ENCODE peak calls at places on chromosomes 11 and 22, in seven cellular contexts. Q, Z, B, T, D, M and X are unnamed samples.

GRCh38 chr11:7449841-7450214 is 35.5 kb upstream of the OLFML1 start:
- DNase-seq in Q (no peak), Z (no peak), B (no peak), T (no peak), D (no peak), M (no peak), X (no peak)

GRCh38 chr11:63537293-63538101 is 889 bp downstream of the PLAAT4 start:
- DNase-seq in Q (peak; percentile 86), Z (peak; percentile 81), B (no peak), T (no peak), D (peak; percentile 79), M (no peak), X (no peak)

GRCh38 chr22:40257979-40258378 is 80.3 kb downstream of the TNRC6B start:
- DNase-seq in Q (no peak), Z (no peak), B (no peak), T (no peak), D (no peak), M (no peak), X (no peak)

GRCh38 chr11:118792642-118793124 is 1.7 kb upstream of the DDX6 start:
- DNase-seq in Q (peak; percentile 90), Z (peak; percentile 75), B (peak; percentile 66), T (peak; percentile 38), D (no peak), M (peak; percentile 86), X (peak; percentile 86)

GRCh38 chr11:71204294-71204693 is 48.1 kb downstream of the SHANK2 start:
- DNase-seq in Q (no peak), Z (no peak), B (peak; percentile 24), T (no peak), D (peak; percentile 22), M (no peak), X (no peak)

GRCh38 chr11:106695506-106695905 is 322.8 kb downstream of the GUCY1A2 start:
- DNase-seq in Q (no peak), Z (no peak), B (no peak), T (peak; percentile 39), D (no peak), M (peak; percentile 66), X (no peak)

GRCh38 chr22:34570408-34570807 is 495.6 kb upstream of the ISX start:
- DNase-seq in Q (no peak), Z (no peak), B (no peak), T (no peak), D (no peak), M (no peak), X (no peak)

GRCh38 chr11:13942908-13943505 is 19.5 kb upstream of the SPON1 start:
- DNase-seq in Q (no peak), Z (no peak), B (no peak), T (peak; percentile 27), D (no peak), M (no peak), X (no peak)

GRCh38 chr11:129828301-129828836 is 12.7 kb downstream of the TMEM45B start:
- DNase-seq in Q (no peak), Z (no peak), B (no peak), T (no peak), D (no peak), M (no peak), X (no peak)

GRCh38 chr11:67006029-67006884 is 16.7 kb upstream of the SYT12 start:
- DNase-seq in Q (no peak), Z (peak; percentile 74), B (no peak), T (no peak), D (peak; percentile 88), M (peak; percentile 60), X (no peak)

GRCh38 chr11:75518771-75519653 is 6.7 kb downstream of the GDPD5 start:
- DNase-seq in Q (no peak), Z (no peak), B (no peak), T (no peak), D (no peak), M (no peak), X (no peak)

GRCh38 chr11:57406337-57406904 is 16.0 kb upstream of the PRG2 start:
- DNase-seq in Q (no peak), Z (peak; percentile 51), B (no peak), T (no peak), D (no peak), M (peak; percentile 50), X (no peak)

GRCh38 chr11:74672956-74673895 is 58.0 kb downstream of the CHRDL2 start:
- DNase-seq in Q (peak; percentile 88), Z (peak; percentile 88), B (no peak), T (peak; percentile 95), D (peak; percentile 93), M (peak; percentile 28), X (peak; percentile 40)

GRCh38 chr11:62399868-62400245 is 19.0 kb upstream of the SCGB1A1 start:
- DNase-seq in Q (no peak), Z (peak; percentile 33), B (no peak), T (no peak), D (no peak), M (no peak), X (no peak)